ENCODE peak calls at places on chromosome 20, in seven cellular contexts. J is trophoblast cell, K is H9, P is mesenchymal stem cell, H is mesendoderm, F is neuronal stem cell, I is H1. M is an unnamed sample.

GRCh38 chr20:36645998-36646397 is at the start of gene SLA2:
- DNase-seq in K (no peak), J (no peak), F (no peak), H (no peak), P (no peak), I (no peak), M (no peak)

GRCh38 chr20:33640287-33640686 is 21.8 kb upstream of the C20orf144 start:
- DNase-seq in J (no peak), F (no peak), K (no peak), P (no peak), I (no peak), H (no peak), M (no peak)

GRCh38 chr20:51514836-51515235 is 27.7 kb downstream of the NFATC2 start:
- DNase-seq in J (no peak), F (no peak), H (no peak), I (no peak), K (no peak), P (no peak), M (no peak)

GRCh38 chr20:36872857-36873256 is 3.1 kb upstream of the TLDC2 start:
- DNase-seq in J (no peak), P (no peak), F (no peak), H (no peak), I (no peak), K (no peak), M (no peak)

GRCh38 chr20:39789411-39789810 is 827.3 kb downstream of the DHX35 start:
- DNase-seq in P (no peak), F (no peak), I (no peak), H (no peak), K (no peak), J (peak; percentile 1), M (no peak)

GRCh38 chr20:12875510-12875909 is 133.3 kb upstream of the SPTLC3 start:
- DNase-seq in H (no peak), F (peak; percentile 5), P (no peak), K (no peak), I (no peak), J (no peak), M (no peak)

GRCh38 chr20:52493177-52493711 is 301.7 kb upstream of the ZFP64 start:
- DNase-seq in J (no peak), P (peak; percentile 87), F (no peak), I (no peak), H (no peak), K (no peak), M (peak; percentile 36)

GRCh38 chr20:60148885-60149284 is 190.7 kb downstream of the CDH26 start:
- DNase-seq in F (no peak), J (no peak), K (no peak), I (no peak), H (no peak), P (no peak), M (no peak)

GRCh38 chr20:29326376-29327070 is 1930.9 kb upstream of the DEFB115 start:
- DNase-seq in P (no peak), I (no peak), J (no peak), F (no peak), H (no peak), K (no peak), M (no peak)

GRCh38 chr20:37852666-37853065 is 50.3 kb upstream of the VSTM2L start:
- DNase-seq in J (no peak), H (no peak), P (no peak), I (no peak), K (no peak), F (no peak), M (peak; percentile 5)

GRCh38 chr20:47929368-47930115 is 144.3 kb upstream of the SULF2 start:
- DNase-seq in K (no peak), I (no peak), H (peak; percentile 67), F (no peak), P (peak; percentile 56), J (no peak), M (peak; percentile 26)

DNA sequence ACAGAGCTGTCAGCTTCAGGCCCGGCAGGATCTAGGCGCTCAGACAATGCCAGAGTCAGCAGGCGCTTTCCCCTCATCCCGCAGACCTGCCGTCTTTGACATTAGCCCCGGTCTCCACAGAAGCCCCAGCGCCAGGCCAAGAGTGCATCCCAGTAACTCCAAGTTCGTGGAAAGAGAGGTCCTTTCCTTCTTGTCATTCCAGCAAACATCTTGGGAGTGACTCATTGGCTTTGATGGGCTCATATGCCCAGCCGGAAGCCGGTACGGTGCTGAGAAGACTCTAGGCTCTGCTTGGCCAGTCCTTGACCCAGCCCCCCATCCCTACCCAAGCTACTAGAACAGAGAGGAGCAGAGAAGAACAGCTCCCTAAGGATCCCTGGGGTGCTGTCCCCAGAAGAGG is 260.8 kb downstream of the TAF4 start:
- DNase-seq in P (peak; percentile 2), F (no peak), K (no peak), I (no peak), H (no peak), J (no peak), M (no peak)
- H3K4ac ChIP-seq in P (no peak overlapping the region), F (no peak overlapping the region), K (no peak overlapping the region), I (no peak overlapping the region), H (no peak overlapping the region), J (no peak overlapping the region), M (no peak overlapping the region)

GRCh38 chr20:44693625-44694024 is 21.5 kb upstream of the CCN5 start:
- DNase-seq in J (no peak), P (no peak), H (no peak), F (no peak), K (no peak), I (no peak), M (no peak)

GRCh38 chr20:44689809-44690208 is 25.4 kb upstream of the CCN5 start:
- DNase-seq in P (no peak), J (no peak), K (no peak), I (no peak), H (no peak), F (no peak), M (no peak)

GRCh38 chr20:44692932-44693476 is 22.2 kb upstream of the CCN5 start:
- DNase-seq in H (peak; percentile 85), J (peak; percentile 98), K (peak; percentile 58), I (peak; percentile 38), F (no peak), P (peak; percentile 97), M (peak; percentile 93)

GRCh38 chr20:44690781-44691423 is 24.3 kb upstream of the CCN5 start:
- DNase-seq in H (no peak), K (no peak), J (no peak), P (no peak), F (no peak), I (no peak), M (no peak)

DNA sequence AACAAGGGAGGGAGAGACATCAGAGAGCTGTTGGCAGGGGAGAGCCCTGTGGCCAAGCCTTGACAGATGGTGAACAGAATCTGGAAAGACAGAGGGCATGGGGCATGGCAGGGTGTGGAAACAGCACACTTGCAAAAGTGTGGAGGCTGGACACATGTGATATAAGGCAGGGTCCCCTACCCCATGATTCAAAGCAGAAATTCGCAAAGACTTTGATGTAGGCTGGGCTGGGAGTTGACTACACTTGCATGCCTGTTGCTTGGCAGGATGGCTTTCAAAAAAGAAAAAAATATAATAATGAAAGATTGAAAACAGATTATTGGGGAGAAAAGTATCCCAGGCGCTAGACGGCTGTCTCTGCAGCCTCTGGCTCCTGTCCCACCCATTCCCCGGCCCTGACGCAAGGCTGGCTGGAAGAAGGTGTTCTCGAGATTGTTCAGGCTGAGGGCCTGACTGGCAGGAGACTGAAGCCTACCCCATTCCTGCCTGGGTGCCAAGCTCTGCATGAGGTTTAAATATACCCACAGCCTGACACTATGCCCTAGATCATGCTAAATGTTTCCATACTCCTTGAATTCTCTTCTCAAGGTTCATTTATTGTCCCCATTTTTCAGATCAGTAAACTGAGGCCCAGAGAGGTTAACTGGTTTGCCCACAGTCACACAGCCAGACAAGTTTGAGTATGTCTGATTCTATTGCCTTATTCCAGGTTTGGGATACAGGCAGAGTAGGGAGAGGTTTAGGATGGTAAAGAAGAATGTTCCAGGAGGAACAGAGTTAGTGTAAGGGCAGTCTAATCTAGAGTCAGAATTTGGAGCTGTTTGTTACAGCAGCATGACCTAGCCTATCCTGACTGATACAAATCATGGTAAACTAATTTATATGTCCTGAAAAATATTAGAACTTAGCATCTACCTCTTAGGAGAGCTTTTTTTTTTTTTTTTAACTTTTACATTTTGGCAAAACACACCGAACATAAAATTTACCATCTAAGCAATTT is 23.4 kb upstream of the CCN5 start:
- DNase-seq in H (no peak), P (no peak), F (no peak), J (no peak), K (no peak), I (no peak), M (no peak)
- H3K4ac ChIP-seq in H (no peak overlapping the region), P (no peak overlapping the region), F (no peak overlapping the region), J (no peak overlapping the region), K (no peak overlapping the region), I (no peak overlapping the region), M (peak overlapping the region; percentile 61)

GRCh38 chr20:62969939-62970306 is 17.4 kb downstream of the SLC17A9 start:
- DNase-seq in I (no peak), P (no peak), K (no peak), H (no peak), F (no peak), J (no peak), M (no peak)
- H3K4ac ChIP-seq in I (peak overlapping the region; percentile 78), P (no peak overlapping the region), K (no peak overlapping the region), H (no peak overlapping the region), F (no peak overlapping the region), J (no peak overlapping the region), M (no peak overlapping the region)

GRCh38 chr20:3784226-3784853 is 2.2 kb downstream of the CENPB start:
- DNase-seq in F (no peak), P (no peak), H (no peak), J (no peak), K (no peak), I (no peak), M (no peak)
- H3K4ac ChIP-seq in F (no peak overlapping the region), P (no peak overlapping the region), H (no peak overlapping the region), J (no peak overlapping the region), K (no peak overlapping the region), I (no peak overlapping the region), M (peak overlapping the region; percentile 3)

GRCh38 chr20:43767686-43768474 is 41.1 kb upstream of the GTSF1L start:
- DNase-seq in F (no peak), P (no peak), I (no peak), K (no peak), J (no peak), H (no peak), M (peak; percentile 50)

GRCh38 chr20:43766395-43766794 is 39.6 kb upstream of the GTSF1L start:
- DNase-seq in I (no peak), P (no peak), H (no peak), K (no peak), J (no peak), F (no peak), M (no peak)

GRCh38 chr20:43766917-43767316 is 40.1 kb upstream of the GTSF1L start:
- DNase-seq in P (no peak), I (no peak), K (no peak), F (no peak), H (no peak), J (no peak), M (no peak)

GRCh38 chr20:43771791-43772190 is 45.0 kb upstream of the GTSF1L start:
- DNase-seq in F (no peak), I (no peak), P (no peak), J (no peak), K (no peak), H (peak; percentile 14), M (no peak)

GRCh38 chr20:43770342-43770741 is 43.5 kb upstream of the GTSF1L start:
- DNase-seq in P (no peak), J (no peak), K (no peak), H (no peak), I (no peak), F (no peak), M (no peak)
- H3K4ac ChIP-seq in P (no peak overlapping the region), J (no peak overlapping the region), K (no peak overlapping the region), H (no peak overlapping the region), I (no peak overlapping the region), F (no peak overlapping the region), M (no peak overlapping the region)